ENCODE peak calls at places on chromosome 3, in eight cellular contexts. C, F, L, V, Q, P, R and A are unnamed samples.

GRCh38 chr3:150077581-150078247 is 107.0 kb upstream of the PFN2 start:
- DNase-seq in F (no peak), L (no peak), R (no peak), P (no peak), Q (no peak), V (no peak), C (peak), A (no peak)

GRCh38 chr3:137105277-137105977 is 147.6 kb downstream of the IL20RB start:
- DNase-seq in C (peak), Q (no peak), R (peak), L (peak), V (no peak), P (peak), F (peak), A (no peak)

GRCh38 chr3:87410110-87410509 is 133.7 kb upstream of the POU1F1 start:
- DNase-seq in P (no peak), Q (no peak), L (no peak), V (no peak), F (no peak), C (no peak), R (no peak), A (no peak)

GRCh38 chr3:51949121-51949520 is 6.1 kb upstream of the GPR62 start:
- DNase-seq in F (no peak), Q (no peak), C (no peak), L (no peak), P (no peak), R (no peak), V (no peak), A (no peak)

GRCh38 chr3:77081240-77081661 is 41.4 kb downstream of the ROBO2 start:
- DNase-seq in F (no peak), P (no peak), R (peak), V (no peak), Q (no peak), C (peak), L (peak), A (no peak)

GRCh38 chr3:185401319-185401955 is 38.5 kb downstream of the MAP3K13 start:
- DNase-seq in F (no peak), V (no peak), P (no peak), L (peak), Q (no peak), R (peak), C (no peak), A (no peak)

GRCh38 chr3:129052675-129053074 is 7.9 kb upstream of the GP9 start:
- DNase-seq in Q (no peak), L (no peak), C (no peak), F (no peak), V (no peak), P (no peak), R (peak), A (no peak)

GRCh38 chr3:134476306-134476705 is 9.5 kb downstream of the ANAPC13 start:
- DNase-seq in Q (no peak), V (no peak), L (no peak), R (no peak), P (no peak), C (no peak), F (no peak), A (no peak)

GRCh38 chr3:126102530-126102951 is 18.6 kb upstream of the SLC41A3 start:
- DNase-seq in P (no peak), V (no peak), C (no peak), L (no peak), R (no peak), Q (no peak), F (no peak), A (peak)

GRCh38 chr3:127171320-127171719 is 21.6 kb upstream of the PRR23E start:
- DNase-seq in L (no peak), P (no peak), V (no peak), F (no peak), Q (no peak), C (no peak), R (no peak), A (no peak)

GRCh38 chr3:65729553-65729952 is 309.2 kb downstream of the MAGI1 start:
- DNase-seq in R (no peak), C (no peak), V (no peak), P (no peak), L (no peak), Q (no peak), F (no peak), A (no peak)

GRCh38 chr3:196712514-196713413 is 587 bp downstream of the PIGX start:
- DNase-seq in V (peak), C (no peak), P (no peak), L (peak), R (peak), F (no peak), Q (no peak), A (peak)

GRCh38 chr3:75249005-75249404 is 415.1 kb upstream of the FRG2C start:
- DNase-seq in R (no peak), L (no peak), P (no peak), V (no peak), F (no peak), C (no peak), Q (no peak), A (no peak)

GRCh38 chr3:56133423-56133822 is 334.8 kb downstream of the ERC2 start:
- DNase-seq in F (no peak), P (no peak), V (no peak), C (peak), L (no peak), Q (no peak), R (no peak), A (no peak)

GRCh38 chr3:27666708-27667107 is 55.4 kb downstream of the EOMES start:
- DNase-seq in C (no peak), P (no peak), R (peak), V (no peak), F (no peak), Q (peak), L (peak), A (peak)